ENCODE peak calls at places on chromosomes 4 and X, in eight cellular contexts. Y, W, E, L, I, P, Q and F are unnamed samples.

GRCh38 chrX:40474205-40474626 is 106.6 kb upstream of the ATP6AP2 start:
- DNase-seq in Y (peak; percentile 65), Q (peak; percentile 55), P (no peak), L (peak; percentile 41), W (no peak), E (peak; percentile 20), I (peak; percentile 5), F (no peak)

GRCh38 chr4:184992422-184992821 is 25.9 kb upstream of the HELT start:
- DNase-seq in Q (no peak), Y (no peak), I (no peak), L (no peak), W (no peak), P (no peak), E (no peak), F (peak; percentile 36)

GRCh38 chrX:22171287-22172060 is 101.2 kb upstream of the CBLL2 start:
- DNase-seq in E (no peak), I (no peak), L (no peak), Q (no peak), P (no peak), W (no peak), Y (no peak), F (no peak)

GRCh38 chr4:77618383-77619241 is 13.0 kb downstream of the CXCL13 start:
- DNase-seq in E (peak; percentile 34), L (peak; percentile 56), W (no peak), P (peak; percentile 62), Q (no peak), Y (peak; percentile 77), I (peak; percentile 65), F (peak; percentile 55)

GRCh38 chrX:13082286-13083065 is 38.1 kb upstream of the FAM9C start:
- DNase-seq in Y (no peak), P (peak; percentile 24), W (no peak), I (no peak), Q (no peak), L (no peak), E (no peak), F (no peak)

GRCh38 chrX:136880452-136881013 is at the start of gene RBMX:
- DNase-seq in P (peak; percentile 95), Y (peak; percentile 92), Q (peak; percentile 88), I (peak; percentile 92), L (peak; percentile 91), W (peak; percentile 46), E (peak; percentile 90), F (peak; percentile 87)

GRCh38 chrX:111823068-111823467 is 52.9 kb upstream of the TRPC5OS start:
- DNase-seq in P (peak; percentile 25), Q (no peak), W (no peak), Y (peak; percentile 39), E (no peak), I (peak; percentile 7), L (no peak), F (no peak)

GRCh38 chr4:13445841-13446790 is 38.0 kb downstream of the RAB28 start:
- DNase-seq in Q (peak; percentile 62), P (no peak), E (no peak), L (no peak), Y (peak; percentile 43), I (no peak), W (no peak), F (no peak)

GRCh38 chr4:161252520-161253141 is 911.2 kb downstream of the FSTL5 start:
- DNase-seq in Q (no peak), E (no peak), L (no peak), Y (no peak), I (peak; percentile 9), P (peak; percentile 34), W (no peak), F (no peak)

GRCh38 chrX:11629593-11630211 is 36.0 kb downstream of the ARHGAP6 start:
- DNase-seq in E (peak; percentile 35), Q (no peak), P (no peak), W (peak; percentile 8), L (peak; percentile 39), I (peak; percentile 62), Y (no peak), F (no peak)

GRCh38 chrX:153708415-153708814 is 15.8 kb downstream of the BCAP31 start:
- DNase-seq in L (peak; percentile 74), P (peak; percentile 65), W (no peak), Y (no peak), Q (peak; percentile 71), E (peak; percentile 69), I (peak; percentile 65), F (no peak)

DNA sequence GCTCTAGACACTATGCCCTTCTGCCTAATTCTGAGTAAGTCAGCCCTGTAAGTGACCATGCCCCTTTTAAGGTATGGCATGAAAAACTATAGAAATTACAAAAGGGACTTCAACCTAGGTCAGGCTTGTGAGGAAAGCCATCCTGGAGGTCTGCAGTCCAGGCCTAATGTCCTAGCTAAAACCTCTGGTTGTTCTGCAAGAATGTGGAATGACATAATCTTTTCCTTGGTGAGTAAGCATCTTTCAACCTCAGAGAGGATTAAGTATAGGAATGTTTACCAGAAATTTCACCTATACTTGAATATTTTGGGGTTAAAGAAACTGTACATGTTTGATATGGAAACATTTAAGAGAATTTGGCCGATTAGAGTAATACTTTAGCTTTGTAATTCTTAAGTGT is 23.8 kb upstream of the HPSE start:
- DNase-seq in I (peak; percentile 66), W (no peak), L (no peak), Y (no peak), P (no peak), Q (no peak), E (no peak), F (no peak)
- H3K4me3 ChIP-seq in I (no peak overlapping the region), W (no peak overlapping the region), L (no peak overlapping the region), Y (no peak overlapping the region), P (no peak overlapping the region), Q (no peak overlapping the region), E (no peak overlapping the region), F (no peak overlapping the region)

GRCh38 chr4:8439914-8440490 is 521 bp downstream of the ACOX3 start:
- DNase-seq in P (peak; percentile 86), L (no peak), Q (no peak), I (peak; percentile 63), W (no peak), E (no peak), Y (no peak), F (no peak)

GRCh38 chr4:8440491-8441311 is at the start of the genes ACOX3 and TRMT44:
- DNase-seq in L (peak; percentile 91), W (peak; percentile 79), P (peak; percentile 95), I (peak; percentile 88), Q (peak; percentile 94), Y (peak; percentile 93), E (peak; percentile 94), F (peak; percentile 98)

GRCh38 chr4:8441499-8442091 is 1.0 kb downstream of the TRMT44 start:
- DNase-seq in W (no peak), E (no peak), Q (no peak), L (no peak), P (no peak), I (no peak), Y (no peak), F (no peak)

GRCh38 chr4:8442596-8443358 is 2.2 kb downstream of the TRMT44 start:
- DNase-seq in W (no peak), Y (no peak), I (no peak), E (no peak), P (no peak), L (no peak), Q (no peak), F (no peak)

GRCh38 chr4:8443801-8444200 is 3.2 kb downstream of the TRMT44 start:
- DNase-seq in Q (no peak), Y (no peak), P (no peak), W (no peak), L (no peak), I (no peak), E (no peak), F (no peak)
- H3K4me3 ChIP-seq in Q (no peak overlapping the region), Y (no peak overlapping the region), P (peak overlapping the region; percentile 0), W (no peak overlapping the region), L (no peak overlapping the region), I (no peak overlapping the region), E (no peak overlapping the region), F (no peak overlapping the region)

GRCh38 chrX:100687128-100687527 is 43.1 kb downstream of the SRPX2 start:
- DNase-seq in I (no peak), P (peak; percentile 10), L (no peak), Y (no peak), W (no peak), E (peak; percentile 26), Q (no peak), F (no peak)
- H3K4me3 ChIP-seq in I (no peak overlapping the region), P (no peak overlapping the region), L (no peak overlapping the region), Y (no peak overlapping the region), W (no peak overlapping the region), E (no peak overlapping the region), Q (no peak overlapping the region), F (no peak overlapping the region)

GRCh38 chr4:182140547-182140946 is 102.7 kb upstream of the TENM3 start:
- DNase-seq in P (no peak), W (no peak), I (no peak), L (no peak), Y (no peak), Q (no peak), E (no peak), F (no peak)

GRCh38 chr4:182139481-182139880 is 103.7 kb upstream of the TENM3 start:
- DNase-seq in P (no peak), L (no peak), E (no peak), Q (no peak), W (no peak), Y (no peak), I (no peak), F (no peak)

GRCh38 chr4:182142146-182143085 is 100.8 kb upstream of the TENM3 start:
- DNase-seq in Q (no peak), L (no peak), W (no peak), I (peak; percentile 62), P (no peak), E (peak; percentile 19), Y (peak; percentile 50), F (no peak)

GRCh38 chr4:182141623-182142022 is 101.6 kb upstream of the TENM3 start:
- DNase-seq in W (no peak), I (no peak), P (no peak), Q (no peak), Y (no peak), L (no peak), E (no peak), F (no peak)

DNA sequence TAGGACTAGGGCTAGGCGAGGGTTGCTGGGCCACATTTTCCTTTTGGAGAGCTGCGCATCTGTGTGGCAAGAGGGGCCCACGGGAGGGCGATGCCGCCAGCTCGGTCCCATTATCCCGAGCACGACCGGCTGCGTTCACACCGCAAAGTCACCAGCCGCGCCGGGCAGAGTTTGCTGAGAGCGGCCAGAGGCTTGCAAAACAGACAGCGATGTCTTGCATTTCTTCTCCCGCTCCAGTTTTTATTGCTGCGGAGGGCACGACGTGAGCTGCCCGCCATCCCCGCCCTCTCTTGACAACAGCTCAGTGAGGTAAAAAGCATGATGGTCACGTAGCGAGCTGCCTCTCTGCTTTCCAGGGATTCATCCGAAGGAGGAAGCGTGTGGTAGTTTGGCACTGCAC is 102.2 kb upstream of the TENM3 start:
- DNase-seq in Y (peak; percentile 21), L (no peak), E (no peak), P (no peak), I (no peak), W (no peak), Q (no peak), F (no peak)
- H3K4me3 ChIP-seq in Y (peak overlapping the region; percentile 17), L (no peak overlapping the region), E (no peak overlapping the region), P (no peak overlapping the region), I (no peak overlapping the region), W (no peak overlapping the region), Q (no peak overlapping the region), F (no peak overlapping the region)